ENCODE peak calls at places on chromosomes 2 and 18, in five cellular contexts. O is nucleus accumbens, M is cardiac septum, D is MV-4-11, T is T follicular helper cell. Q is an unnamed sample.

GRCh38 chr2:8906208-8906607 is 68.8 kb upstream of the KIDINS220 start:
- DNase-seq in O (no peak), M (no peak), D (peak), T (no peak), Q (no peak)

GRCh38 chr18:68114989-68115388 is 598.5 kb upstream of the DSEL start:
- DNase-seq in O (no peak), M (no peak), D (no peak), T (no peak), Q (no peak)

GRCh38 chr2:196737046-196737445 is 62.4 kb downstream of the GTF3C3 start:
- DNase-seq in O (no peak), M (no peak), D (no peak), T (no peak), Q (no peak)

GRCh38 chr2:5693288-5694015 is 1.3 kb downstream of the SOX11 start:
- DNase-seq in O (no peak), M (no peak), D (no peak), T (no peak), Q (no peak)

GRCh38 chr2:196590286-196590685 is 49.2 kb upstream of the CCDC150 start:
- DNase-seq in O (no peak), M (no peak), D (no peak), T (no peak), Q (no peak)

GRCh38 chr2:223760838-223761502 is 76.4 kb downstream of the AP1S3 start:
- DNase-seq in O (no peak), M (no peak), D (peak), T (no peak), Q (peak)

GRCh38 chr2:230666885-230667712 is 45.5 kb upstream of the CAB39 start:
- DNase-seq in O (no peak), M (no peak), D (peak), T (no peak), Q (no peak)

GRCh38 chr2:69280017-69280671 is 106.9 kb downstream of the GFPT1 start:
- DNase-seq in O (no peak), M (no peak), D (no peak), T (no peak), Q (no peak)

GRCh38 chr2:136384541-136385303 is 266.8 kb upstream of the CXCR4 start:
- DNase-seq in O (no peak), M (no peak), D (peak), T (peak), Q (peak)

GRCh38 chr18:13545514-13545913 is 180.8 kb downstream of the FAM210A start:
- DNase-seq in O (no peak), M (no peak), D (no peak), T (no peak), Q (no peak)

GRCh38 chr2:130799295-130799694 is 37.4 kb upstream of the ARHGEF4 start:
- DNase-seq in O (no peak), M (no peak), D (no peak), T (no peak), Q (no peak)

GRCh38 chr18:23972416-23972815 is 42.1 kb upstream of the TTC39C start:
- DNase-seq in O (no peak), M (no peak), D (no peak), T (peak), Q (no peak)

GRCh38 chr2:189164732-189165131 is 14.8 kb downstream of the COL5A2 start:
- DNase-seq in O (no peak), M (no peak), D (no peak), T (no peak), Q (no peak)

GRCh38 chr2:108367014-108367413 is 10.7 kb upstream of the SULT1C4 start:
- DNase-seq in O (no peak), M (no peak), D (no peak), T (no peak), Q (no peak)

GRCh38 chr2:49005261-49005660 is 149.1 kb downstream of the FSHR start:
- DNase-seq in O (no peak), M (no peak), D (no peak), T (no peak), Q (no peak)

GRCh38 chr2:238339395-238339780 is 19.1 kb downstream of the TRAF3IP1 start:
- DNase-seq in O (no peak), M (no peak), D (no peak), T (no peak), Q (no peak)

GRCh38 chr2:145159676-145160075 is 639.8 kb upstream of the ZEB2 start:
- DNase-seq in O (no peak), M (no peak), D (no peak), T (no peak), Q (no peak)

GRCh38 chr2:132929786-132930185 is 259.8 kb upstream of the LYPD1 start:
- DNase-seq in O (no peak), M (no peak), D (no peak), T (no peak), Q (no peak)

GRCh38 chr2:17441055-17441771 is 77.0 kb downstream of the RAD51AP2 start:
- DNase-seq in O (no peak), M (no peak), D (no peak), T (no peak), Q (no peak)

GRCh38 chr2:241315879-241316700 is at the start of gene SEPTIN2:
- DNase-seq in O (peak), M (no peak), D (peak), T (no peak), Q (peak)

GRCh38 chr18:48064978-48065600 is 134.6 kb upstream of the SMAD2 start:
- DNase-seq in O (no peak), M (no peak), D (no peak), T (no peak), Q (no peak)

GRCh38 chr2:172412996-172413492 is 14.3 kb upstream of the ITGA6 start:
- DNase-seq in O (no peak), M (no peak), D (no peak), T (no peak), Q (no peak)

GRCh38 chr18:79411614-79412526 is 16.1 kb downstream of the NFATC1 start:
- DNase-seq in O (no peak), M (no peak), D (no peak), T (no peak), Q (no peak)

GRCh38 chr2:48120759-48121242 is 214.5 kb upstream of the FBXO11 start:
- DNase-seq in O (no peak), M (no peak), D (peak), T (no peak), Q (no peak)

GRCh38 chr2:104521247-104521646 is 332.7 kb upstream of the POU3F3 start:
- DNase-seq in O (no peak), M (no peak), D (no peak), T (no peak), Q (no peak)

GRCh38 chr18:58290059-58290747 is 246.2 kb downstream of the NEDD4L start:
- DNase-seq in O (no peak), M (no peak), D (no peak), T (no peak), Q (no peak)

Q was measured in effector CD8-positive, alpha-beta T cell.